ENCODE peak calls at places on chromosome 17, in seven cellular contexts. One of them, this sample, is unnamed.

GRCh38 chr17:40813804-40814203 is 8.6 kb downstream of the KRT10 start:
- DNase-seq in germinal center: no peak
- DNase-seq in left colon: no peak
- DNase-seq in PC-3: peak
- DNase-seq in T-helper 2 cell: no peak
- DNase-seq in NCI-H460: no peak
- DNase-seq in DMS153: no peak
- DNase-seq in this sample: no peak

GRCh38 chr17:73191443-73192218 is 1.2 kb upstream of the COG1 start:
- DNase-seq in germinal center: peak
- DNase-seq in T-helper 2 cell: peak
- DNase-seq in PC-3: peak
- DNase-seq in NCI-H460: peak
- DNase-seq in DMS153: peak
- DNase-seq in left colon: peak
- DNase-seq in this sample: peak

GRCh38 chr17:50396261-50397110 is 837 bp downstream of the LRRC59 start:
- DNase-seq in DMS153: no peak
- DNase-seq in T-helper 2 cell: peak
- DNase-seq in left colon: peak
- DNase-seq in germinal center: no peak
- DNase-seq in PC-3: peak
- DNase-seq in NCI-H460: peak
- DNase-seq in this sample: no peak

GRCh38 chr17:49886036-49886435 is 38.2 kb upstream of the TAC4 start:
- DNase-seq in PC-3: no peak
- DNase-seq in germinal center: no peak
- DNase-seq in NCI-H460: no peak
- DNase-seq in left colon: no peak
- DNase-seq in T-helper 2 cell: no peak
- DNase-seq in DMS153: no peak
- DNase-seq in this sample: no peak

GRCh38 chr17:44794699-44795413 is 35.2 kb downstream of the GJC1 start:
- DNase-seq in left colon: no peak
- DNase-seq in T-helper 2 cell: no peak
- DNase-seq in germinal center: no peak
- DNase-seq in DMS153: no peak
- DNase-seq in NCI-H460: peak
- DNase-seq in PC-3: peak
- DNase-seq in this sample: no peak

GRCh38 chr17:867896-868489 is 85.8 kb downstream of the MRM3 start:
- DNase-seq in PC-3: no peak
- DNase-seq in germinal center: no peak
- DNase-seq in T-helper 2 cell: no peak
- DNase-seq in NCI-H460: no peak
- DNase-seq in left colon: no peak
- DNase-seq in DMS153: no peak
- DNase-seq in this sample: no peak

GRCh38 chr17:16989953-16990860 is 18.3 kb upstream of the TNFRSF13B start:
- DNase-seq in DMS153: no peak
- DNase-seq in germinal center: no peak
- DNase-seq in PC-3: peak
- DNase-seq in left colon: no peak
- DNase-seq in T-helper 2 cell: no peak
- DNase-seq in NCI-H460: no peak
- DNase-seq in this sample: no peak

GRCh38 chr17:58315281-58315711 is 13.3 kb downstream of the TSPOAP1 start:
- DNase-seq in NCI-H460: no peak
- DNase-seq in T-helper 2 cell: no peak
- DNase-seq in PC-3: peak
- DNase-seq in DMS153: no peak
- DNase-seq in germinal center: no peak
- DNase-seq in left colon: no peak
- DNase-seq in this sample: no peak

GRCh38 chr17:38751803-38752118 is 780 bp upstream of the PSMB3 start:
- DNase-seq in left colon: peak
- DNase-seq in PC-3: peak
- DNase-seq in germinal center: peak
- DNase-seq in NCI-H460: peak
- DNase-seq in DMS153: peak
- DNase-seq in T-helper 2 cell: peak
- DNase-seq in this sample: peak

GRCh38 chr17:37089998-37090397 is 141.2 kb downstream of the AATF start:
- DNase-seq in DMS153: no peak
- DNase-seq in NCI-H460: no peak
- DNase-seq in germinal center: no peak
- DNase-seq in left colon: no peak
- DNase-seq in PC-3: no peak
- DNase-seq in T-helper 2 cell: peak
- DNase-seq in this sample: peak

GRCh38 chr17:5832886-5833285 is 237.3 kb upstream of the WSCD1 start:
- DNase-seq in T-helper 2 cell: no peak
- DNase-seq in NCI-H460: no peak
- DNase-seq in PC-3: peak
- DNase-seq in germinal center: no peak
- DNase-seq in left colon: no peak
- DNase-seq in DMS153: peak
- DNase-seq in this sample: no peak

GRCh38 chr17:67353929-67354557 is 12.3 kb downstream of the PSMD12 start:
- DNase-seq in NCI-H460: no peak
- DNase-seq in T-helper 2 cell: no peak
- DNase-seq in germinal center: no peak
- DNase-seq in PC-3: no peak
- DNase-seq in DMS153: no peak
- DNase-seq in left colon: no peak
- DNase-seq in this sample: no peak